ENCODE peak calls at places on chromosomes 4 and X, in four cellular contexts. X is GM18507, V is type B pancreatic cell, B is RPMI8226. J is an unnamed sample.
A peak's percentile ranks its signal among the peaks of the same experiment; 100 is the strongest.

GRCh38 chr4:153341575-153342090 is 2.9 kb upstream of the MND1 start:
- DNase-seq in X (no peak), B (peak; percentile 17), V (no peak), J (no peak)

GRCh38 chr4:55437823-55438222 is 42.1 kb downstream of the TMEM165 start:
- DNase-seq in B (no peak), X (no peak), V (no peak), J (no peak)

GRCh38 chr4:1309261-1310010 is 19.7 kb downstream of the MAEA start:
- DNase-seq in X (peak; percentile 65), B (no peak), V (peak; percentile 89), J (peak; percentile 93)

GRCh38 chr4:170058745-170059144 is 31.0 kb downstream of the AADAT start:
- DNase-seq in X (no peak), B (no peak), V (no peak), J (no peak)

GRCh38 chr4:3362431-3363287 is 69.8 kb downstream of the RGS12 start:
- DNase-seq in B (no peak), V (no peak), X (no peak), J (no peak)

GRCh38 chr4:189322426-189322825 is 618.2 kb upstream of the FRG1 start:
- DNase-seq in X (no peak), V (no peak), B (no peak), J (no peak)

GRCh38 chr4:158996669-158997074 is 106.2 kb upstream of the RAPGEF2 start:
- DNase-seq in X (no peak), B (no peak), V (no peak), J (no peak)

GRCh38 chr4:142886566-142886965 is 40.5 kb upstream of the INPP4B start:
- DNase-seq in X (no peak), V (no peak), B (no peak), J (no peak)

GRCh38 chr4:40553995-40554394 is 75.7 kb downstream of the RBM47 start:
- DNase-seq in V (no peak), X (no peak), B (no peak), J (no peak)

GRCh38 chrX:139052461-139052860 is 340.9 kb upstream of the FGF13 start:
- DNase-seq in B (no peak), X (no peak), V (no peak), J (no peak)

J was measured in right lobe of liver.